ENCODE peak calls at places on chromosomes 12 and 14, in ten cellular contexts. S is IMR-90, D is AG09309, J is A673, B is body of pancreas, N is tibial nerve, I is cardiac muscle cell, Y is uterus, L is neural progenitor cell, V is lower lobe of right lung. P is an unnamed sample.
A peak's percentile ranks its signal among the peaks of the same experiment; 100 is the strongest.

GRCh38 chr12:38813930-38814329 is 91.5 kb downstream of the CPNE8 start:
- DNase-seq in N (no peak), D (no peak), B (no peak), L (no peak), J (no peak), S (no peak), V (no peak), I (no peak), Y (no peak), P (no peak)

GRCh38 chr14:35533357-35534129 is 421 bp upstream of the INSM2 start:
- DNase-seq in I (peak; percentile 91), Y (no peak), J (peak; percentile 86), D (no peak), V (peak; percentile 62), S (peak; percentile 34), B (peak; percentile 75), L (peak; percentile 96), N (no peak), P (no peak)

GRCh38 chr14:76771432-76771980 is 10.2 kb downstream of the VASH1 start:
- DNase-seq in D (no peak), B (no peak), Y (no peak), J (no peak), S (no peak), V (no peak), N (no peak), L (no peak), I (no peak), P (no peak)

GRCh38 chr14:68113328-68113930 is 293.9 kb downstream of the RAD51B start:
- DNase-seq in N (no peak), J (peak; percentile 71), L (no peak), S (no peak), D (no peak), V (no peak), I (peak; percentile 49), B (no peak), Y (no peak), P (peak; percentile 30)

GRCh38 chr12:107331912-107332311 is 238.6 kb upstream of the CRY1 start:
- DNase-seq in V (no peak), L (no peak), S (no peak), J (no peak), D (no peak), Y (no peak), N (no peak), I (no peak), B (no peak), P (no peak)

GRCh38 chr14:63470877-63471565 is 72.2 kb downstream of the PPP2R5E start:
- DNase-seq in V (no peak), I (no peak), S (peak; percentile 91), B (no peak), J (peak; percentile 84), N (no peak), Y (no peak), L (no peak), D (peak; percentile 38), P (peak; percentile 49)

GRCh38 chr14:103356151-103356766 is 22.2 kb downstream of the EIF5 start:
- DNase-seq in J (no peak), N (no peak), I (no peak), L (no peak), D (no peak), S (no peak), Y (no peak), B (no peak), V (no peak), P (no peak)

GRCh38 chr12:32208355-32208754 is 101.7 kb downstream of the BICD1 start:
- DNase-seq in V (no peak), Y (no peak), N (no peak), L (no peak), S (no peak), D (no peak), I (peak; percentile 3), J (no peak), B (no peak), P (no peak)

GRCh38 chr14:52313903-52314481 is at the start of gene PTGER2:
- DNase-seq in S (peak; percentile 97), D (peak; percentile 63), L (peak; percentile 78), I (peak; percentile 64), B (peak; percentile 69), Y (peak; percentile 90), V (peak; percentile 95), N (peak; percentile 54), J (peak; percentile 53), P (peak; percentile 75)

GRCh38 chr12:34392741-34393085 is 370.4 kb downstream of the ALG10 start:
- DNase-seq in S (no peak), Y (no peak), B (no peak), N (no peak), I (no peak), J (no peak), V (peak; percentile 39), D (no peak), L (no peak), P (no peak)

GRCh38 chr12:28966049-28966778 is 182.9 kb upstream of the FAR2 start:
- DNase-seq in L (peak; percentile 7), N (no peak), S (peak; percentile 20), I (no peak), D (no peak), B (peak; percentile 58), Y (peak; percentile 25), V (peak; percentile 47), J (peak; percentile 26), P (peak; percentile 82)

DNA sequence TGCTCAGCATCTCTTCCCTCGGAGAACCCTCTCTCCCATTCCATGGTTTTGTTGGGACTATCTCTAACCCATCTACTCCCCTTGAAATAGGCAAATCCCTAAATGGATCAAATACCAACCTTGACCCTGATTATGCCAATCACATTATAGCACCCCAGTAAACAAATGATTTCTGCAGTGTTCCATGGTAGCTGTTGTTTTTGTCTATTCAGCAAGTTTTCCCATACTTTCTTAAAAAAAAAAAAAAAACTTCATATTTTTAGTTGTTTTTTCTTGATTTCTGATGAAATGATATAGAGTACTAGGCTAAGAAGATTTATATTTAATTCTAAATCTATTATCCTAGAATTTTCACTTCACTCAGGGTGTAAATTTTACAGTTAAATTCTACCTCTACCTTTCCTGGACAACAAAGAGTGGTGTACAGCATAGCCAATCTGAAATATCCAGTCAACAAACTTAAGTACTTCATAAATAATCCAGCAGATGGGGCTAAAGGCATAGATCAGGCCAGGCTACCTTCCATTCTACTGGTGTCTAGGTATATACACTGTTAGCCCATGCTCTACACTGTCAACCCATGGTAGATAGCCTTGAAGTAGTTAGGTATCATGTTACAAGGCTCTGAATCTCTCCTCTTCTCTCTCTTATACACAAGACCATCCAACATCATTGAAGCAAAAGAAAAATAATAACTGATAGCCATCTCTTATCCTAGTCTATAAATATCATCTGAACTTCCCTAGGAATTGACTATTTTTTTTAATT is 82.2 kb downstream of the PLEKHG7 start:
- DNase-seq in D (no peak), I (peak; percentile 89), S (peak; percentile 79), V (no peak), N (no peak), J (peak; percentile 88), B (peak; percentile 15), Y (no peak), L (peak; percentile 78), P (no peak)
- TF ChIP-seq CTCF in D (peak; percentile 49), I (peak; percentile 50), S (peak; percentile 61), V (peak; percentile 49), N (peak; percentile 38), J (peak; percentile 67), B (peak; percentile 71), Y (peak; percentile 56), L (peak; percentile 67), P (peak; percentile 60)

DNA sequence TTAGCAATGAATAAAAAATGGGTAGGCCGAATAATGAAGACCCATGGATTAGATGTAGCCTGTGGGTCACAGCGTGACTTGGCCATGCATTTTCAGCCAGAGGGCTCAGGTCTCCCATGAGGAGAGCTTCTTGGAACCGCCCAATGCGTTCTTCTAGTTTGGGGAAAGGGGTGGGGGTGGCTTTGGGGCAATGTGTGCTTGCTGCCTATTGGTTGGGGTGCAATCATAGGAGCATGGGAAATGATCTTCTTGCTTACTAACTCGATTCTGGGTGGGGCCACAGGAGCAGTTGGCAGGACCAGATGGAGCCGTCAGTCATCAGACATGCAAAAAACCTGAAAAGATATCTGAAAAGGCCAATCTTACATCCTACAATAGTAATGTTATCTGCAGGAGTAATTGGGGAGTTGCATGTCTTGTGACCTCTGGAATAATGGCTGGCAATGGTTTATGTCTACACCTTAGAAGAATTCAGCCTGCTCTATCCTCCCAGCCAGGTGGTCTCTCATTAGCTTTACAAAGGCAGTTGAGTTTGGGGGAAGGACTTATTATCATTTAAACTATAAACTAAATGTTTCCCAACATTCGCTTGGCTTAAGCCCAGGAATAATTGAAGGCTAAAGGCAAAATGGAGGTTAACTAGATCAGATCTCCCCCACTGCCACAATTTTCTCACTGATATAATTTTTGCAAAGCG is 158.6 kb upstream of the SFSWAP start:
- DNase-seq in Y (no peak), S (no peak), N (no peak), D (no peak), L (no peak), B (no peak), J (no peak), I (no peak), V (no peak), P (no peak)
- H3K4me3 ChIP-seq in Y (no peak overlapping the region), S (no peak overlapping the region), N (no peak overlapping the region), D (no peak overlapping the region), L (no peak overlapping the region), B (no peak overlapping the region), J (no peak overlapping the region), I (no peak overlapping the region), V (no peak overlapping the region), P (no peak overlapping the region)

DNA sequence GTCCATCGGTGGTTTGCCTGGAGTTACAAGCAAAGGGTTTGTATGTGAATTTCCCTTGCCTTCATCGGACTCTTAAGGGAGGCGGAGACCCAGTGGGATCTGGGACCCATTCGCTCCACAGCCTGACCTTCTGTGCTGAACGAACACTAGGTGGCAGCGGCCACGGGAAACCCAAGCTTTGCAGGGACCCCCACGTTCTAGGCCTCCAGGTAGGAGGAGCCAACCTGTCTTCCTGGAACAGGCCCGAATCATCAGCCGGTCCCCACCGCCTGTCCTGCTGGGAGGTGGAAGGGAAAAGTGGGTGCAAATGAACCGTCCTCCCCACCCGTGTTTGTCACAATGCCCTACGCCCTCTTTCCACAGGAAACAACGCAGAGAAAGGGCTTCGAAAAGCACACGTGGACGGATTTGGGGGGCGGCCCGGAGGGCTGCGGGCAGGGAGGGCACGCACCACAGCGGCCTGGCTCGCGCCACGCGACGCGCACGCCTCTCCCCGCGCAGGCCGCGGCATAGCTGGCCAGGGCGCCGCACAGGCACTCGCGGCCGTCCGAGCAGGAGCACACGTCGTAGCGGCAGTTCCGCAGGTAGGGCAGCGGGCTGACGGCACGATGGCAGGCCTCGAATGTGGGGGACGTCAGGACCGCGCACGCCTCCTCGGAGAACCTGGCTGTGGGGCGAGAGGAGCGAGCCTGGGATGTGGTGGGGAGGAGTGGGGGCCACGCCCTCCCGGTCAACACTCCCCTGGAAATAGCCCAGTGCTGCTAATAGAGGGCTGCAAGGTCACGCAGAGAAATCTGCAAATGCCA is 67.9 kb downstream of the VWF start:
- DNase-seq in I (peak; percentile 52), N (no peak), V (no peak), D (no peak), J (peak; percentile 33), S (no peak), B (no peak), Y (no peak), L (peak; percentile 67), P (no peak)
- TF ChIP-seq CTCF in I (peak; percentile 56), N (no peak), V (peak; percentile 36), D (peak; percentile 22), J (peak; percentile 50), S (no peak), B (peak; percentile 19), Y (no peak), L (peak; percentile 51), P (peak; percentile 53)

DNA sequence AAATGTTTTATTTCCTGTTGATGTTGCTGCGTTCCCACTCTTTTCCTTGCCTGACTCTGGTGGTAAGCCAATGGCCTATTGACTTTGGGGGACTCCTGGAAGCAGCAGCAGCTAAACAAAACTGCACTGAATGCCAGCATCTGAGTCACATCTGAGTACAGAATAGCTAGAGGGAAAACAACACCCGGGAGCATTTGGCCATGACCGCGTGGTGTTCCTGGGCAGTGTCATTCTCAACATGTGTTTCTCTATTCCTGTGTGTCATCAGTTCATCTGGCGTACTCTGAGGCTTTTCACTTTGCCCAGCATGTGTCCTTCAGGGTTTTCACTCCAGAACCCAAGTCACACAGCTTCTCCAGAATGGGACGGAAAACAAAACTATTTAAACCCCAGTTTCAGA is 238.8 kb downstream of the PAWR start:
- DNase-seq in S (peak; percentile 88), Y (peak; percentile 66), I (no peak), L (no peak), V (no peak), J (peak; percentile 41), D (peak; percentile 62), B (peak; percentile 26), N (peak; percentile 20), P (peak; percentile 34)
- H3K4me3 ChIP-seq in S (no peak overlapping the region), Y (no peak overlapping the region), I (no peak overlapping the region), L (no peak overlapping the region), V (no peak overlapping the region), J (no peak overlapping the region), D (no peak overlapping the region), B (no peak overlapping the region), N (no peak overlapping the region), P (no peak overlapping the region)